ENCODE peak calls at places on chromosomes 5 and 9, in five cellular contexts. One of them, this sample, is unnamed.

GRCh38 chr5:84397385-84397784 is 12.7 kb upstream of the EDIL3 start:
- DNase-seq in epithelial cell of esophagus: no peak
- DNase-seq in psoas muscle: no peak
- DNase-seq in body of pancreas: no peak
- DNase-seq in mucosa of descending colon: no peak
- DNase-seq in this sample: no peak

GRCh38 chr5:35789732-35790461 is 66.8 kb upstream of the IL7R start:
- DNase-seq in epithelial cell of esophagus: no peak
- DNase-seq in psoas muscle: no peak
- DNase-seq in body of pancreas: no peak
- DNase-seq in mucosa of descending colon: no peak
- DNase-seq in this sample: no peak

GRCh38 chr5:133892306-133892705 is 76.1 kb downstream of the C5orf15 start:
- DNase-seq in epithelial cell of esophagus: no peak
- DNase-seq in psoas muscle: no peak
- DNase-seq in body of pancreas: no peak
- DNase-seq in mucosa of descending colon: no peak
- DNase-seq in this sample: no peak

GRCh38 chr9:106869028-106869427 is 6.1 kb downstream of the ZNF462 start:
- DNase-seq in epithelial cell of esophagus: no peak
- DNase-seq in psoas muscle: no peak
- DNase-seq in body of pancreas: no peak
- DNase-seq in mucosa of descending colon: no peak
- DNase-seq in this sample: no peak

GRCh38 chr5:58060971-58061370 is 398.9 kb downstream of the PLK2 start:
- DNase-seq in epithelial cell of esophagus: peak; percentile 51
- DNase-seq in psoas muscle: no peak
- DNase-seq in body of pancreas: no peak
- DNase-seq in mucosa of descending colon: no peak
- DNase-seq in this sample: no peak

GRCh38 chr9:70111042-70111602 is 67.5 kb downstream of the MAMDC2 start:
- DNase-seq in epithelial cell of esophagus: peak; percentile 80
- DNase-seq in psoas muscle: peak; percentile 85
- DNase-seq in body of pancreas: peak; percentile 88
- DNase-seq in mucosa of descending colon: peak; percentile 83
- DNase-seq in this sample: peak; percentile 57

GRCh38 chr5:143471041-143471509 is 67.6 kb upstream of the NR3C1 start:
- DNase-seq in epithelial cell of esophagus: peak; percentile 57
- DNase-seq in psoas muscle: no peak
- DNase-seq in body of pancreas: no peak
- DNase-seq in mucosa of descending colon: no peak
- DNase-seq in this sample: no peak

GRCh38 chr5:91378683-91379601 is 4.2 kb downstream of the ARRDC3 start:
- DNase-seq in epithelial cell of esophagus: no peak
- DNase-seq in psoas muscle: no peak
- DNase-seq in body of pancreas: no peak
- DNase-seq in mucosa of descending colon: no peak
- DNase-seq in this sample: no peak

DNA sequence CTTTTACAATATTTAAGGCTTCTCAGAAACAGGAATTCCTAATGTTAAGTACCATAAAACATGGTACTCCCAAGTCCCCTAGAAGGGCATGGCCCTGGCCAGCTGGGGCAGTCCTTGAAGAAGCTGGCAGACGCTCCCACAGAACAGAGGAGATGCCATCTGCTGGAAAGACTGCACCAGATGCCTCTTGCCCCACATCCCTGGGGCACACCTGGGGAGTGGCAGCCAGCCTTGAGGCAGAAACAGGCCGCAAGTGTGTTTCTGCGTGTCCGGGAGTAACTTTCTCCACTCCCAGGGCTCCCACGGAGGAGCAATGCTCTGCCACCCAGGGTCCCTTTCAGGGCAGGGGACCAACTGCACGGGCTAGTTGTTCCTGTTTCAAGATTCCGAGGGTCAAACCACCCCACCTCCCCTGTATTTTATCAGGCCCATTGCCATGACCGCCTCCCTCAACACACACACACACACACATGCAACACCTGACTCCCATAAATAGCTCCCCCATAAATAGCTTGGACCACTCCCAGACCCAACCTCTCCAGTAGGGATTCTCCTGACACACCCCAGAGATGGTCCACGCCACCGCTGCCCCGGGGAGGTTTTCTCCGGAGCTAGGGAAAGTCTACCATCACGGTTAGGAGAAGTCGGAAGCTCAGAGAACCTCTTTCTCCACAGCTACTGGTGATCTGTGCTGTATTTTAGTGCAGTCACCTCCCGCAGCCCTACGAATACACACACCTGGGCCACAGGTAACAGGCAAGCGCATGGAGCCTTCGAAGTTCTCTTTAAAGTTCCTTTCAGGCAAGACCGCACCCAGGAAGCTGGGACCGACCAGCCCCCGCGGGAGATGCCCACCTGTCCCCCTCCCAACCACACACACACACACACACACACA is 1.5 kb downstream of the SPOCK1 start:
- DNase-seq in epithelial cell of esophagus: peak; percentile 48
- DNase-seq in psoas muscle: no peak
- DNase-seq in body of pancreas: no peak
- DNase-seq in mucosa of descending colon: no peak
- DNase-seq in this sample: no peak
- TF ChIP-seq CTCF in epithelial cell of esophagus: peak; percentile 26
- TF ChIP-seq CTCF in psoas muscle: no peak
- TF ChIP-seq CTCF in body of pancreas: no peak
- TF ChIP-seq CTCF in mucosa of descending colon: no peak
- TF ChIP-seq CTCF in this sample: no peak

DNA sequence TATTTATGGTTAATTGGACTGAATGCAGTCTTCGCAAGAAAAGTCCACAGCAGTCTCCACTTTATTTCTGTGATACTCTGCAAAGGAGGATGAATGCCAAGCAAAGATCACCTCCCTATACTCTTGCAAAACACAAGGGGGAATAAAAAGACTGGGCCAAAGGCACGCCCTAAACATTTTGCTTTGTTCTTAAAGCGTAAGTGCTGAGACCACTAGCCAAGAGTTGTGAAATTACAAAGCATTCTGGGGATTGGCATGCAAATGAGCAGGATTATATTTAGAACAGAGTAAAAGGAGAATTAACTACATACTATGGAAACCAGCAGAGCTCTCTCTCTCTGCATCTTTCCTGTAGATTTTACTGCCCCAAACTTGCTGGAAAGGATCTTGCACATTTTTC is 54.5 kb downstream of the DPYSL3 start:
- DNase-seq in epithelial cell of esophagus: no peak
- DNase-seq in psoas muscle: no peak
- DNase-seq in body of pancreas: no peak
- DNase-seq in mucosa of descending colon: no peak
- DNase-seq in this sample: no peak
- TF ChIP-seq CTCF in epithelial cell of esophagus: no peak
- TF ChIP-seq CTCF in psoas muscle: no peak
- TF ChIP-seq CTCF in body of pancreas: no peak
- TF ChIP-seq CTCF in mucosa of descending colon: no peak
- TF ChIP-seq CTCF in this sample: no peak

DNA sequence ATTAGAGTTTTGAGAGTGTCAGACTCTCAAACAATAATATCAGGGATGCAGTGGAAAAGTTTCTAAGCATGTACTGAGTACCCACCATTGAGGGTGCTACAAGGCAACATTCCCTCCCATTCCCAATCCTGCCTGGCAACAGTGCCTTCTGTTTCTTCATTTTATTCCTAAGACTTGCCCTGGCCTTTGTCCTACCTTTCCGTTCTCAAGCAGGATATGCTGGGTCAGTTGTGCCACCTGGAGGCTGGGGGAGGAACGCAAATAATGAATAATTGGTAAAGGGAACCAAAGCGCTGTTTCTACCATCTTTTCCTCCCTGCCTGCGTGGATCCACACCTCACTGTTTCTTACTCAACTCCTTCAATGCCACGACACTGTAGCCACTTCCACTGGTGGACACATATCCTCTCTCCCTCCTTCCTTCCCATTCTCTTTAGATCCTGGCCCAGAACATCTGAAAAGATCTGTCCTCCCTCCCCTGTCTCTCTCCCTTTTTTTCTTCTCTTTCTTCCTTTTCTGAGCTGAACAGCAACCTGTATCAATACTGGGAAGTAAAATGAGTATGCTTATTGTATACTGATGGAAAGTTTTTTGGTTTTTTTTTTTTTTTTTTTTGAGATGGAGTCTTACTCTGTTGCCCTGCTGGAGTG is 149.5 kb downstream of the C9orf152 start:
- DNase-seq in epithelial cell of esophagus: peak; percentile 76
- DNase-seq in psoas muscle: peak; percentile 29
- DNase-seq in body of pancreas: peak; percentile 34
- DNase-seq in mucosa of descending colon: peak; percentile 82
- DNase-seq in this sample: no peak
- TF ChIP-seq CTCF in epithelial cell of esophagus: peak; percentile 83
- TF ChIP-seq CTCF in psoas muscle: peak; percentile 69
- TF ChIP-seq CTCF in body of pancreas: peak; percentile 48
- TF ChIP-seq CTCF in mucosa of descending colon: peak; percentile 23
- TF ChIP-seq CTCF in this sample: peak; percentile 30

DNA sequence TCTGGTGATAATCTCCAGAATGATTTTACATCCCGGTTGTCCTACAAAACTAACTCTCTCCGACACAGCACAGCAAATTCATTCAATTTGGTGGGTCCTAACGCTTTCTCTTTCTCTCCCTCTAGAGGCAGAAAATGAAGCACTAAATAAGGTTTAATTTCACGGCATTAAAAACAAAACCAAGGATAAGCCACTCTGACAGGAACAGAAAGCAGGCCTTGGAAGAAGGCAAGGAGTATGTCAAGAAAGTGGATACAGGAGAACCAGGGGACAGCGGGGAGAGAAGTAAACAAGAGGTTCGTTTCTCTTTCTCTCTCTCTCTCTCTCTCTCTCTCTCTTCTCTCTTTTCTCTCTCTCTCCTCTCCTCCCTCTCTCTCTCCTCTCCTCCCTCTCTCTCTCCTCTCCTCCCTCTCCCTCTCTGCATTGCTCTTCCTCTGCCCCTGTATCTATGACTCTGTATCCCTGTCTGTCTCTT is 49.8 kb downstream of the EBF1 start:
- DNase-seq in epithelial cell of esophagus: peak; percentile 8
- DNase-seq in psoas muscle: no peak
- DNase-seq in body of pancreas: no peak
- DNase-seq in mucosa of descending colon: no peak
- DNase-seq in this sample: no peak
- TF ChIP-seq CTCF in epithelial cell of esophagus: peak; percentile 7
- TF ChIP-seq CTCF in psoas muscle: peak; percentile 29
- TF ChIP-seq CTCF in body of pancreas: peak; percentile 21
- TF ChIP-seq CTCF in mucosa of descending colon: no peak
- TF ChIP-seq CTCF in this sample: no peak

GRCh38 chr9:87107072-87107471 is 159.8 kb upstream of the GAS1 start:
- DNase-seq in epithelial cell of esophagus: peak; percentile 75
- DNase-seq in psoas muscle: no peak
- DNase-seq in body of pancreas: no peak
- DNase-seq in mucosa of descending colon: no peak
- DNase-seq in this sample: no peak
- TF ChIP-seq CTCF in epithelial cell of esophagus: peak; percentile 22
- TF ChIP-seq CTCF in psoas muscle: peak; percentile 29
- TF ChIP-seq CTCF in body of pancreas: no peak
- TF ChIP-seq CTCF in mucosa of descending colon: no peak
- TF ChIP-seq CTCF in this sample: no peak

DNA sequence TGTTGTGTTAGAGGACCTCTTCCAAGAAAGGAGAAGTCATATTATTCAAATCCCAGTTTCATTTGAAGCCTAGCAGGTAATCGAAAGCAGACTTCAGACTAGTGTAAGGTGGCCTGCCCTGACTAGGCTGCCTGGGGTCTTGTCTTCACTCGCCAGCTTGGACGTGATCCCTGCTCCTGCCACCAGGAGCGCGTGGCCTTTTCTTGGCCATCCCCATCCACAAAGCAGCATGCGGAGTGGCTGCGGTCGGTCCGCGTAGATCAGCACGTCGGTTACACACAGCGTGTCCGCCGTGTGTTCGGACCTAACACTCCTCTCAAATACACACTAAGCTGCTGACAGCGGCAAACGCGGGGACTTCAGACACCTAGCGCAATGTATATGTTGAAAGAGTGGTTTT is 37.3 kb downstream of the CFAP77 start:
- DNase-seq in epithelial cell of esophagus: no peak
- DNase-seq in psoas muscle: no peak
- DNase-seq in body of pancreas: no peak
- DNase-seq in mucosa of descending colon: no peak
- DNase-seq in this sample: no peak
- TF ChIP-seq CTCF in epithelial cell of esophagus: peak; percentile 21
- TF ChIP-seq CTCF in psoas muscle: no peak
- TF ChIP-seq CTCF in body of pancreas: no peak
- TF ChIP-seq CTCF in mucosa of descending colon: no peak
- TF ChIP-seq CTCF in this sample: peak; percentile 21

DNA sequence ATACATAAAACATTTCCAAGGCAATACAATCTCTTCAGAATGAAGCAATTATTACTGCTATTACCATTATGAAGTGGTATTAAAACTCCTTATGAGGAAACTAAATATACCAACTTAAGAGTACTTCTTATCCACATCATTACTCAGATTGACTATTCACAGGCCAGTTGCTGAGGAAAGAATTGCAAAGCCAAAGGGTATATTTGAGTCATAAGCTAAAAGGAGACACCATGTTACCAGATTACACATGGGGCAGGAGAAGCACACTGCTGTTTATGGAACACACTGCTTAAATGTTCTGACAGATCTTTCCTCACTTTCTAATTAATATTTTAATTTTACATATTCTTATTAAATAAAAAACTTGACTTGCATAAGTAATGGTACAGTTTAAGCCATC is 1726.4 kb upstream of the NUDT12 start:
- DNase-seq in epithelial cell of esophagus: no peak
- DNase-seq in psoas muscle: no peak
- DNase-seq in body of pancreas: no peak
- DNase-seq in mucosa of descending colon: no peak
- DNase-seq in this sample: no peak
- TF ChIP-seq CTCF in epithelial cell of esophagus: no peak
- TF ChIP-seq CTCF in psoas muscle: no peak
- TF ChIP-seq CTCF in body of pancreas: no peak
- TF ChIP-seq CTCF in mucosa of descending colon: no peak
- TF ChIP-seq CTCF in this sample: no peak

DNA sequence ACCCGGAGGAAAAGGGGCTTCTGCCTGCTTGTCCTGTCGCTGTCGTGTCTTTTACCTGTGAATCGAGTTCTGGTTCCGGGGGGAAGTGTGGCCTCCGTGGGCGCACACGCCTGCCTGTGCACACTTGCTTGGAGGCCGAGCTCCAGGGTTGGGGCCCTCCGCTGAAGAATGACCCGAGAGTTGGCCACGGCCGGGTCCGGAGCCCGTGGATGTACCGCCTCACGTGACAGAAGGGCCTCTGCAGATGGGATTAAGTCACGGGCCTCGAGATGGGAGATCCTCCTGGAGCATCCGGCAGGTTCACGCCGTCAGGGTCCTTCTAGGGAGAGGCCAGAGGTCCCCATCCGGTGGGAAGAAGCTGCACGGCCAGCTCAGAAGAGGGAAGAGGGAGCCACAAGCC is 81.0 kb downstream of the KCNT1 start:
- DNase-seq in epithelial cell of esophagus: no peak
- DNase-seq in psoas muscle: no peak
- DNase-seq in body of pancreas: no peak
- DNase-seq in mucosa of descending colon: no peak
- DNase-seq in this sample: no peak
- TF ChIP-seq CTCF in epithelial cell of esophagus: no peak
- TF ChIP-seq CTCF in psoas muscle: no peak
- TF ChIP-seq CTCF in body of pancreas: no peak
- TF ChIP-seq CTCF in mucosa of descending colon: no peak
- TF ChIP-seq CTCF in this sample: no peak